ENCODE peak calls at places on chromosomes 1 and 21, in nine cellular contexts. D is caudate nucleus; V is fibroblast of lung; S is ACHN; X is NCI-H2171; W is stimulated activated CD4-positive, alpha-beta T cell treated with anti-CD3 and anti-CD28 coated beads, Interleukin-2, amount 100 ng/mL, for 24 hours; Y is T-cell; C is activated gamma-delta T cell; N is activated CD4-positive, alpha-beta memory T cell treated with anti-CD3 and anti-CD28 coated beads, Interleukin-2, amount 10 ng/mL, durations not matched to agents 7 days and 5 days. U is an unnamed sample.

GRCh38 chr1:230069813-230070212 is 2.8 kb downstream of the GALNT2 start:
- DNase-seq in D (no peak), V (peak; percentile 27), S (no peak), X (no peak), W (no peak), Y (no peak), C (no peak), N (no peak), U (peak; percentile 52)

GRCh38 chr1:100448371-100448770 is 89.6 kb upstream of the GPR88 start:
- DNase-seq in D (no peak), V (no peak), S (no peak), X (no peak), W (no peak), Y (no peak), C (no peak), N (no peak), U (no peak)

GRCh38 chr1:59212715-59213114 is 84.2 kb upstream of the FGGY start:
- DNase-seq in D (no peak), V (no peak), S (no peak), X (no peak), W (no peak), Y (no peak), C (no peak), N (no peak), U (no peak)

GRCh38 chr1:15974855-15975254 is 1.0 kb downstream of the ZBTB17 start:
- DNase-seq in D (no peak), V (no peak), S (no peak), X (no peak), W (peak; percentile 49), Y (no peak), C (no peak), N (no peak), U (no peak)

GRCh38 chr21:35138665-35139381 is 89.7 kb upstream of the RUNX1 start:
- DNase-seq in D (no peak), V (peak; percentile 31), S (peak; percentile 6), X (no peak), W (peak; percentile 76), Y (peak; percentile 47), C (no peak), N (peak; percentile 23), U (peak; percentile 77)

GRCh38 chr1:214678386-214678785 is 75.4 kb downstream of the CENPF start:
- DNase-seq in D (no peak), V (no peak), S (no peak), X (no peak), W (no peak), Y (no peak), C (no peak), N (no peak), U (no peak)

GRCh38 chr21:38773108-38774061 is 32.3 kb upstream of the ETS2 start:
- DNase-seq in D (no peak), V (peak; percentile 98), S (peak; percentile 28), X (no peak), W (no peak), Y (no peak), C (no peak), N (no peak), U (no peak)

GRCh38 chr21:21401444-21401843 is 403.2 kb downstream of the NCAM2 start:
- DNase-seq in D (no peak), V (no peak), S (no peak), X (no peak), W (no peak), Y (no peak), C (no peak), N (no peak), U (no peak)

GRCh38 chr1:26477446-26478152 is 5.4 kb downstream of the HMGN2 start:
- DNase-seq in D (no peak), V (no peak), S (no peak), X (no peak), W (no peak), Y (no peak), C (no peak), N (no peak), U (no peak)

GRCh38 chr1:42937141-42937696 is 21.4 kb downstream of the SLC2A1 start:
- DNase-seq in D (no peak), V (peak; percentile 74), S (no peak), X (no peak), W (no peak), Y (no peak), C (no peak), N (no peak), U (no peak)

GRCh38 chr1:31372961-31373896 is at the start of gene FABP3:
- DNase-seq in D (peak; percentile 62), V (peak; percentile 78), S (peak; percentile 71), X (peak; percentile 55), W (peak; percentile 19), Y (peak; percentile 8), C (no peak), N (no peak), U (peak; percentile 69)

GRCh38 chr1:234934611-234935033 is 194.0 kb downstream of the TOMM20 start:
- DNase-seq in D (no peak), V (peak; percentile 89), S (no peak), X (no peak), W (no peak), Y (no peak), C (no peak), N (no peak), U (peak; percentile 43)

U was measured in activated CD8-positive, alpha-beta memory T cell treated with anti-CD3 and anti-CD28 coated beads, Interleukin-2, amount 50 U/mL, for 48 hours.